ENCODE peak calls at places on chromosomes 13 and 19, in eight cellular contexts. One of them, this sample, is unnamed.

GRCh38 chr13:98262307-98262706 is 85.2 kb upstream of the RNF113B start:
- DNase-seq in AG10803: no peak
- DNase-seq in pancreas: no peak
- DNase-seq in cardiac fibroblast: no peak
- DNase-seq in AG04450: no peak
- DNase-seq in body of pancreas: no peak
- DNase-seq in ovary: no peak
- DNase-seq in lung: no peak
- DNase-seq in this sample: no peak

GRCh38 chr19:1063030-1063908 is 3.7 kb upstream of the ARHGAP45 start:
- DNase-seq in AG10803: no peak
- DNase-seq in pancreas: peak
- DNase-seq in cardiac fibroblast: no peak
- DNase-seq in AG04450: no peak
- DNase-seq in body of pancreas: no peak
- DNase-seq in ovary: no peak
- DNase-seq in lung: no peak
- DNase-seq in this sample: no peak

GRCh38 chr13:109723046-109723445 is 63.3 kb downstream of the IRS2 start:
- DNase-seq in AG10803: no peak
- DNase-seq in pancreas: no peak
- DNase-seq in cardiac fibroblast: no peak
- DNase-seq in AG04450: no peak
- DNase-seq in body of pancreas: no peak
- DNase-seq in ovary: no peak
- DNase-seq in lung: no peak
- DNase-seq in this sample: no peak

GRCh38 chr13:108632649-108633167 is 3.3 kb downstream of the MYO16 start:
- DNase-seq in AG10803: no peak
- DNase-seq in pancreas: no peak
- DNase-seq in cardiac fibroblast: no peak
- DNase-seq in AG04450: no peak
- DNase-seq in body of pancreas: no peak
- DNase-seq in ovary: no peak
- DNase-seq in lung: no peak
- DNase-seq in this sample: no peak

GRCh38 chr19:49882643-49883042 is 5.1 kb downstream of the TBC1D17 start:
- DNase-seq in AG10803: no peak
- DNase-seq in pancreas: no peak
- DNase-seq in cardiac fibroblast: no peak
- DNase-seq in AG04450: no peak
- DNase-seq in body of pancreas: no peak
- DNase-seq in ovary: no peak
- DNase-seq in lung: no peak
- DNase-seq in this sample: no peak

GRCh38 chr19:2099937-2100718 is 3.4 kb downstream of the IZUMO4 start:
- DNase-seq in AG10803: no peak
- DNase-seq in pancreas: peak
- DNase-seq in cardiac fibroblast: no peak
- DNase-seq in AG04450: no peak
- DNase-seq in body of pancreas: no peak
- DNase-seq in ovary: no peak
- DNase-seq in lung: no peak
- DNase-seq in this sample: no peak

GRCh38 chr19:869245-870177 is 10.0 kb downstream of the CFD start:
- DNase-seq in AG10803: peak
- DNase-seq in pancreas: peak
- DNase-seq in cardiac fibroblast: peak
- DNase-seq in AG04450: peak
- DNase-seq in body of pancreas: peak
- DNase-seq in ovary: peak
- DNase-seq in lung: no peak
- DNase-seq in this sample: peak

GRCh38 chr13:111541345-111541744 is 220.9 kb downstream of the TEX29 start:
- DNase-seq in AG10803: no peak
- DNase-seq in pancreas: peak
- DNase-seq in cardiac fibroblast: no peak
- DNase-seq in AG04450: no peak
- DNase-seq in body of pancreas: no peak
- DNase-seq in ovary: no peak
- DNase-seq in lung: no peak
- DNase-seq in this sample: no peak

GRCh38 chr13:58992478-58993042 is 1171.2 kb downstream of the DIAPH3 start:
- DNase-seq in AG10803: no peak
- DNase-seq in pancreas: no peak
- DNase-seq in cardiac fibroblast: no peak
- DNase-seq in AG04450: no peak
- DNase-seq in body of pancreas: no peak
- DNase-seq in ovary: no peak
- DNase-seq in lung: no peak
- DNase-seq in this sample: no peak

GRCh38 chr13:58999851-59000250 is 1163.9 kb downstream of the DIAPH3 start:
- DNase-seq in AG10803: no peak
- DNase-seq in pancreas: no peak
- DNase-seq in cardiac fibroblast: no peak
- DNase-seq in AG04450: no peak
- DNase-seq in body of pancreas: no peak
- DNase-seq in ovary: no peak
- DNase-seq in lung: no peak
- DNase-seq in this sample: peak

GRCh38 chr13:58991826-58992477 is 1171.8 kb downstream of the DIAPH3 start:
- DNase-seq in AG10803: no peak
- DNase-seq in pancreas: no peak
- DNase-seq in cardiac fibroblast: no peak
- DNase-seq in AG04450: no peak
- DNase-seq in body of pancreas: no peak
- DNase-seq in ovary: no peak
- DNase-seq in lung: no peak
- DNase-seq in this sample: no peak

GRCh38 chr13:58994077-58994476 is 1169.7 kb downstream of the DIAPH3 start:
- DNase-seq in AG10803: no peak
- DNase-seq in pancreas: no peak
- DNase-seq in cardiac fibroblast: no peak
- DNase-seq in AG04450: no peak
- DNase-seq in body of pancreas: no peak
- DNase-seq in ovary: no peak
- DNase-seq in lung: no peak
- DNase-seq in this sample: no peak

DNA sequence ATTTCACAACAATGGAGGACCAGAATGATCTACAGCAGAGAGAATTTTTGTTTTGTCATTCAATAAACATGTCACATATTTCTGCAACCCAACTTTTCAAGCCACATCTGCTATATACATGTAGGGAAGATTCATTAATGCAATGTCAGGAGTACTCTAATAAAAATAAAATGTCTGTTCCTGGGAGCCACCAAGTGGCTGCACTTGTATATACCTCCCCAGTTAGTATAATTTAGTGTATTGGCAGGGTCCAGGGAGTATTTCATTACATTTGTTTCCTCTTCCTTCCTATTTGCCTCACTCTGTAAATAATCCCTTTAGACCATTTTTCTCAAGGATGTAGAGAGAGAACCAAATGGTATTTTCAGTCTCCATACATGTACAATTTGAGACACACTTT is 1169.0 kb downstream of the DIAPH3 start:
- DNase-seq in AG10803: no peak
- DNase-seq in pancreas: no peak
- DNase-seq in cardiac fibroblast: no peak
- DNase-seq in AG04450: no peak
- DNase-seq in body of pancreas: no peak
- DNase-seq in ovary: no peak
- DNase-seq in lung: no peak
- DNase-seq in this sample: peak
- TF ChIP-seq CTCF in AG10803: no peak
- TF ChIP-seq CTCF in pancreas: no peak
- TF ChIP-seq CTCF in cardiac fibroblast: peak
- TF ChIP-seq CTCF in AG04450: no peak
- TF ChIP-seq CTCF in body of pancreas: no peak
- TF ChIP-seq CTCF in ovary: no peak
- TF ChIP-seq CTCF in lung: no peak
- TF ChIP-seq CTCF in this sample: peak

GRCh38 chr19:17333611-17334413 is 843 bp downstream of the ANO8 start:
- DNase-seq in AG10803: peak
- DNase-seq in pancreas: no peak
- DNase-seq in cardiac fibroblast: peak
- DNase-seq in AG04450: peak
- DNase-seq in body of pancreas: peak
- DNase-seq in ovary: no peak
- DNase-seq in lung: peak
- DNase-seq in this sample: peak

GRCh38 chr19:17335575-17335974 is 920 bp upstream of the ANO8 start:
- DNase-seq in AG10803: no peak
- DNase-seq in pancreas: no peak
- DNase-seq in cardiac fibroblast: no peak
- DNase-seq in AG04450: no peak
- DNase-seq in body of pancreas: no peak
- DNase-seq in ovary: no peak
- DNase-seq in lung: no peak
- DNase-seq in this sample: no peak

GRCh38 chr19:17336872-17337674 is at the start of gene GTPBP3:
- DNase-seq in AG10803: peak
- DNase-seq in pancreas: peak
- DNase-seq in cardiac fibroblast: peak
- DNase-seq in AG04450: peak
- DNase-seq in body of pancreas: peak
- DNase-seq in ovary: peak
- DNase-seq in lung: peak
- DNase-seq in this sample: peak

GRCh38 chr19:17332677-17333581 is 1.7 kb downstream of the ANO8 start:
- DNase-seq in AG10803: peak
- DNase-seq in pancreas: peak
- DNase-seq in cardiac fibroblast: peak
- DNase-seq in AG04450: no peak
- DNase-seq in body of pancreas: peak
- DNase-seq in ovary: no peak
- DNase-seq in lung: no peak
- DNase-seq in this sample: peak

DNA sequence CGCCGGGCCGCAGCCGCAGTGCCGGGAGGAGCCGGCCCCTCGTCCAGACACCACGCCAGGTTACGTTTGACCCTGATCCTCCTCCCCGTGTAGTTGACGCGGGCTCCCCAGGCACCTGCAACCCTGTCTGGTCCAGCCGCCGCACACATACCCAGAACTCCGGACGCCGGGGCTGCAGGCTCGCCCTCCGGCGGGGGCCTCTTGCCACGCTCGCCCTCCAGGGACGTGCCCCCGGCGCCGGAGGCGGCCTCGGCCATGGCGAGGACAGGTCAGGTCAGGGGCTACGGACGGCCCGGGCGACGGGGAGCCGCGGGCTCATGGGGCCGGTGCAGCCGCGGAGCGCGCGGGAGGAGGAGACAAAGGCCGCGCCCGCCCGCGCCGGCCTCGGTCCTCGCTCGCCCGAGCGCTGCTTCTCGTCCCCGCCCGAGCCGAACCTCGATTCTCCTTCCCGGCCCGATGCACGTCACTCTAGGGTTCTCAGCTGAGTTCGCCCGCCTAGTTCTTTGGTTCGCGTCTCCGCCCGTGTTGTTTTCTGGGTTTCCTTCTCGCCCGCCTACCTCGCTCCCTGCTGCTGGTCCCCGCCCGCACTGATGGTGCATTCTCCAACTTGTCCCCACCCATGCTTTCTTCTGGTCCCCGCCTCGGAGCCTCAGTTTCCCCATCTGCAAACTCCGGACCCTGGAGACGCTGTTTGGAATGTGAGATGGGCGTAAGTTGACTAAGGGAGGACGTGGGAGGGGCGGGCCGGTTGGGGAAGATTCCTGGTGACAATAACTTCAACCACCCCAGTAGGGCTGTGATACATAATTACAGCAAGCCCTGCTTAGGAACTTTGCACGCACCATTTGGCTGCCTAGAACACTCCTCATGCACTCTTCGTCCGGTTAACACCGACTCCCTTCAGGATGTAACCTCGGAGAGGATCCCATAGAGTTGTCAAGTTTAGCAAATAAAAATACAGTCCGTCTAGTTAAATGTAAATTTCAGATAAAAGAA is at the start of gene ANO8:
- DNase-seq in AG10803: peak
- DNase-seq in pancreas: peak
- DNase-seq in cardiac fibroblast: peak
- DNase-seq in AG04450: peak
- DNase-seq in body of pancreas: peak
- DNase-seq in ovary: peak
- DNase-seq in lung: peak
- DNase-seq in this sample: peak
- H3K4me3 ChIP-seq in AG10803: peak
- H3K4me3 ChIP-seq in pancreas: peak
- H3K4me3 ChIP-seq in cardiac fibroblast: peak
- H3K4me3 ChIP-seq in AG04450: peak
- H3K4me3 ChIP-seq in body of pancreas: peak
- H3K4me3 ChIP-seq in ovary: peak
- H3K4me3 ChIP-seq in lung: peak
- H3K4me3 ChIP-seq in this sample: peak

DNA sequence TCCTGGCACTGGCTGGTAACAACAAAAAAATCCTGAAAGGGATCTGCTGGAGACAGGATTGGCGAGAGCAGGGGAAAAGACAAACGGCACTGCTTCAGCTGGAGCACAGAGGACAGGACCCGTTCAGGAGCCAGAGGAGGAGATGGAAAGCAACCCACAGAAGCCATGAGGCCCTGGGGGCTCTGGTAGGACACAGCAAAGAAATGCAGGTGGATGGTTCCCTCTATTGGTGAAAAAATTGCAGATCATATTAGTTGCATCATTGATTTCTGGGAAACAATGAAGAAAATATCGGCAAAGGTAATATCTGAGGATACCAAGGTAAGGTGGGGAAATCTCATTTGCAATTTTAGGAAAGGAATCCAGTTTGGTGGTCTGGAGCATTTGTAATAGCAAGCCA is 25.7 kb upstream of the TPP2 start:
- DNase-seq in AG10803: no peak
- DNase-seq in pancreas: no peak
- DNase-seq in cardiac fibroblast: no peak
- DNase-seq in AG04450: no peak
- DNase-seq in body of pancreas: no peak
- DNase-seq in ovary: no peak
- DNase-seq in lung: no peak
- DNase-seq in this sample: no peak
- TF ChIP-seq CTCF in AG10803: peak
- TF ChIP-seq CTCF in pancreas: no peak
- TF ChIP-seq CTCF in cardiac fibroblast: no peak
- TF ChIP-seq CTCF in AG04450: peak
- TF ChIP-seq CTCF in body of pancreas: no peak
- TF ChIP-seq CTCF in ovary: no peak
- TF ChIP-seq CTCF in lung: no peak
- TF ChIP-seq CTCF in this sample: peak

GRCh38 chr19:48248081-48248833 is 7.5 kb downstream of the CARD8 start:
- DNase-seq in AG10803: no peak
- DNase-seq in pancreas: no peak
- DNase-seq in cardiac fibroblast: no peak
- DNase-seq in AG04450: no peak
- DNase-seq in body of pancreas: no peak
- DNase-seq in ovary: no peak
- DNase-seq in lung: no peak
- DNase-seq in this sample: no peak

GRCh38 chr19:48252625-48253024 is 3.1 kb downstream of the CARD8 start:
- DNase-seq in AG10803: no peak
- DNase-seq in pancreas: no peak
- DNase-seq in cardiac fibroblast: no peak
- DNase-seq in AG04450: no peak
- DNase-seq in body of pancreas: no peak
- DNase-seq in ovary: no peak
- DNase-seq in lung: no peak
- DNase-seq in this sample: no peak

GRCh38 chr19:48250290-48251025 is 5.3 kb downstream of the CARD8 start:
- DNase-seq in AG10803: no peak
- DNase-seq in pancreas: no peak
- DNase-seq in cardiac fibroblast: no peak
- DNase-seq in AG04450: no peak
- DNase-seq in body of pancreas: no peak
- DNase-seq in ovary: no peak
- DNase-seq in lung: no peak
- DNase-seq in this sample: no peak

GRCh38 chr19:48247212-48247611 is 8.5 kb downstream of the CARD8 start:
- DNase-seq in AG10803: no peak
- DNase-seq in pancreas: no peak
- DNase-seq in cardiac fibroblast: no peak
- DNase-seq in AG04450: no peak
- DNase-seq in body of pancreas: no peak
- DNase-seq in ovary: no peak
- DNase-seq in lung: no peak
- DNase-seq in this sample: no peak

GRCh38 chr19:48249502-48250014 is 6.2 kb downstream of the CARD8 start:
- DNase-seq in AG10803: no peak
- DNase-seq in pancreas: no peak
- DNase-seq in cardiac fibroblast: peak
- DNase-seq in AG04450: no peak
- DNase-seq in body of pancreas: peak
- DNase-seq in ovary: no peak
- DNase-seq in lung: peak
- DNase-seq in this sample: peak
- H3K4me3 ChIP-seq in AG10803: no peak
- H3K4me3 ChIP-seq in pancreas: peak
- H3K4me3 ChIP-seq in cardiac fibroblast: no peak
- H3K4me3 ChIP-seq in AG04450: no peak
- H3K4me3 ChIP-seq in body of pancreas: no peak
- H3K4me3 ChIP-seq in ovary: no peak
- H3K4me3 ChIP-seq in lung: peak
- H3K4me3 ChIP-seq in this sample: no peak

This sample was measured in choroid plexus epithelial cell.